ENCODE peak calls at places on chromosomes 7 and 10, in five cellular contexts. I is naive thymus-derived CD8-positive, alpha-beta T cell; W is NCI-H524; Y is PC-9; V is activated CD4-positive, alpha-beta T cell treated with anti-CD3 and anti-CD28 coated beads, Interleukin-2, amount 50 U/mL, for 4 hours. P is an unnamed sample.
A peak's percentile ranks its signal among the peaks of the same experiment; 100 is the strongest.

GRCh38 chr10:29657719-29658274 is 23.0 kb upstream of the SVIL start:
- DNase-seq in V (no peak), W (peak; percentile 1), I (no peak), Y (no peak), P (no peak)

GRCh38 chr7:22572292-22572691 is 72.3 kb upstream of the STEAP1B start:
- DNase-seq in V (no peak), W (no peak), I (no peak), Y (peak; percentile 70), P (no peak)

GRCh38 chr10:122210481-122211265 is 60.4 kb upstream of the BTBD16 start:
- DNase-seq in V (no peak), Y (no peak), W (no peak), I (no peak), P (no peak)

GRCh38 chr7:132192809-132193208 is 383.5 kb downstream of the PLXNA4 start:
- DNase-seq in I (no peak), Y (no peak), V (no peak), W (no peak), P (no peak)

GRCh38 chr7:95396136-95397032 is at the start of gene PON3:
- DNase-seq in I (peak; percentile 25), V (no peak), W (no peak), Y (peak; percentile 61), P (no peak)

GRCh38 chr7:44189286-44189992 is at the start of gene GCK:
- DNase-seq in V (no peak), Y (no peak), I (no peak), W (peak; percentile 67), P (no peak)

GRCh38 chr10:16717617-16718395 is 99.4 kb downstream of the RSU1 start:
- DNase-seq in W (no peak), Y (no peak), I (no peak), V (no peak), P (no peak)

GRCh38 chr10:96910488-96911395 is 78.6 kb downstream of the LCOR start:
- DNase-seq in V (no peak), W (no peak), I (no peak), Y (no peak), P (no peak)

GRCh38 chr7:132654150-132654549 is 77.9 kb upstream of the PLXNA4 start:
- DNase-seq in Y (no peak), I (no peak), V (no peak), W (no peak), P (no peak)

GRCh38 chr10:1402821-1403507 is 334.4 kb downstream of the ADARB2 start:
- DNase-seq in Y (no peak), I (no peak), V (no peak), W (no peak), P (no peak)

GRCh38 chr7:154171422-154171821 is 119.2 kb downstream of the DPP6 start:
- DNase-seq in W (peak; percentile 39), Y (no peak), V (no peak), I (no peak), P (no peak)

GRCh38 chr7:37504791-37505190 is 56.1 kb upstream of the ELMO1 start:
- DNase-seq in I (no peak), V (no peak), W (no peak), Y (no peak), P (no peak)

GRCh38 chr10:19204239-19204917 is 155.8 kb downstream of the MALRD1 start:
- DNase-seq in V (no peak), W (no peak), I (no peak), Y (no peak), P (no peak)

GRCh38 chr10:132618158-132618924 is 80.8 kb downstream of the INPP5A start:
- DNase-seq in I (no peak), W (no peak), V (no peak), Y (no peak), P (no peak)

GRCh38 chr10:78316451-78316931 is 282.8 kb downstream of the RPS24 start:
- DNase-seq in V (no peak), Y (no peak), I (no peak), W (no peak), P (no peak)

GRCh38 chr7:130632111-130632510 is 36.4 kb downstream of the COPG2 start:
- DNase-seq in W (no peak), V (no peak), I (no peak), Y (no peak), P (no peak)

GRCh38 chr10:63668081-63668480 is 146.9 kb downstream of the REEP3 start:
- DNase-seq in V (no peak), W (no peak), I (no peak), Y (no peak), P (no peak)

GRCh38 chr7:37320140-37320839 is 128.4 kb downstream of the ELMO1 start:
- DNase-seq in I (no peak), W (no peak), Y (no peak), V (no peak), P (no peak)

GRCh38 chr7:6395898-6396582 is 51.7 kb downstream of the DAGLB start:
- DNase-seq in I (no peak), Y (no peak), W (no peak), V (no peak), P (no peak)